ENCODE peak calls at places on chromosomes 16 and 17, in nine cellular contexts. U is heart right ventricle, S is thoracic aorta, M is gastrocnemius medialis, B is endodermal cell, O is stomach, C is esophagus squamous epithelium, G is ovary, H is psoas muscle. Z is an unnamed sample. For H3K9me3 and H3K27me3, the result is how much of the 10 kb centered on the place peaks cover.

GRCh38 chr16:17224859-17225258 is 245.9 kb downstream of the XYLT1 start:
- DNase-seq in U (peak), S (peak), M (peak), B (no peak), O (peak), C (no peak), G (peak), H (peak), Z (no peak)

GRCh38 chr16:65176603-65177002 is 54.7 kb upstream of the CDH11 start:
- DNase-seq in U (peak), S (no peak), M (no peak), B (no peak), O (no peak), C (no peak), G (peak), H (no peak), Z (no peak)

GRCh38 chr16:3642397-3643094 is 11.9 kb upstream of the DNASE1 start:
- DNase-seq in U (no peak), S (no peak), M (no peak), B (peak), O (peak), C (no peak), G (no peak), H (peak), Z (peak)

GRCh38 chr17:30780343-30780742 is 44.1 kb downstream of the CRLF3 start:
- DNase-seq in U (no peak), S (no peak), M (no peak), B (no peak), O (no peak), C (no peak), G (no peak), H (no peak), Z (no peak)

GRCh38 chr16:87094246-87094865 is 222.8 kb downstream of the C16orf95 start:
- DNase-seq in U (no peak), S (no peak), M (no peak), B (no peak), O (no peak), C (no peak), G (no peak), H (no peak), Z (no peak)

GRCh38 chr16:3983081-3983520 is 102.6 kb upstream of the CREBBP start:
- DNase-seq in U (peak), S (no peak), M (peak), B (peak), O (peak), C (no peak), G (peak), H (peak), Z (peak)

GRCh38 chr16:5442054-5442453 is 344.5 kb upstream of the EEF2KMT start:
- DNase-seq in U (no peak), S (no peak), M (no peak), B (no peak), O (no peak), C (no peak), G (no peak), H (no peak), Z (no peak)

GRCh38 chr17:47702391-47702995 is 8.5 kb downstream of the TBKBP1 start:
- DNase-seq in U (no peak), S (no peak), M (no peak), B (no peak), O (no peak), C (no peak), G (no peak), H (no peak), Z (peak)

GRCh38 chr17:17398188-17398927 is 78.4 kb upstream of the MED9 start:
- DNase-seq in U (peak), S (no peak), M (peak), B (no peak), O (no peak), C (no peak), G (no peak), H (peak), Z (no peak)

GRCh38 chr17:36188891-36189306 is 7.7 kb downstream of the CCL3L1 start:
- DNase-seq in U (no peak), S (no peak), M (peak), B (peak), O (no peak), C (no peak), G (no peak), H (no peak), Z (peak)

GRCh38 chr16:19291459-19291858 is 5.9 kb downstream of the CLEC19A start:
- DNase-seq in U (no peak), S (no peak), M (no peak), B (peak), O (no peak), C (no peak), G (no peak), H (no peak), Z (no peak)

GRCh38 chr16:12833939-12834338 is 30.3 kb upstream of the CPPED1 start:
- DNase-seq in U (no peak), S (no peak), M (no peak), B (peak), O (no peak), C (no peak), G (no peak), H (no peak), Z (no peak)

GRCh38 chr17:21042434-21043295 is at the start of gene USP22:
- DNase-seq in U (no peak), S (no peak), M (peak), B (peak), O (peak), C (no peak), G (no peak), H (no peak), Z (peak)

GRCh38 chr16:27363797-27364196 is 38.2 kb upstream of the IL21R start:
- DNase-seq in U (no peak), S (no peak), M (no peak), B (no peak), O (peak), C (no peak), G (no peak), H (no peak), Z (peak)

GRCh38 chr16:21156767-21157467 is 1.6 kb upstream of the LDAF1 start:
- DNase-seq in U (no peak), S (no peak), M (no peak), B (peak), O (peak), C (no peak), G (peak), H (no peak), Z (no peak)

GRCh38 chr16:29254676-29255495 is 151.6 kb downstream of the NPIPB11 start:
- DNase-seq in U (no peak), S (no peak), M (no peak), B (no peak), O (no peak), C (no peak), G (peak), H (no peak), Z (no peak)

GRCh38 chr17:2363318-2363717 is 26.0 kb downstream of the SGSM2 start:
- DNase-seq in U (no peak), S (no peak), M (no peak), B (no peak), O (no peak), C (no peak), G (no peak), H (no peak), Z (no peak)

GRCh38 chr17:70552230-70552981 is 383.1 kb downstream of the KCNJ2 start:
- DNase-seq in U (no peak), S (no peak), M (no peak), B (peak), O (no peak), C (no peak), G (no peak), H (no peak), Z (no peak)

GRCh38 chr17:37848690-37849616 is 75.3 kb upstream of the TBC1D3K start:
- DNase-seq in U (no peak), S (no peak), M (no peak), B (peak), O (no peak), C (no peak), G (no peak), H (no peak), Z (no peak)

GRCh38 chr16:88854306-88855111 is 2.2 kb downstream of the GALNS start:
- DNase-seq in U (no peak), S (no peak), M (no peak), B (no peak), O (no peak), C (no peak), G (peak), H (no peak), Z (peak)

GRCh38 chr16:4811773-4812172 is 9.3 kb upstream of the ROGDI start:
- DNase-seq in U (no peak), S (no peak), M (no peak), B (no peak), O (no peak), C (no peak), G (no peak), H (no peak), Z (no peak)

GRCh38 chr17:69870751-69871199 is 204.2 kb upstream of the KCNJ16 start:
- DNase-seq in U (no peak), S (no peak), M (no peak), B (peak), O (no peak), C (no peak), G (no peak), H (no peak), Z (no peak)

GRCh38 chr16:49980166-49980565 is 44.9 kb upstream of the CNEP1R1 start:
- DNase-seq in U (no peak), S (no peak), M (no peak), B (no peak), O (no peak), C (no peak), G (no peak), H (no peak), Z (no peak)

GRCh38 chr16:19008245-19008644 is 24.5 kb downstream of the TMC7 start:
- DNase-seq in U (no peak), S (no peak), M (no peak), B (no peak), O (no peak), C (no peak), G (no peak), H (no peak), Z (no peak)

GRCh38 chr17:5254414-5254813 is 19.8 kb upstream of the SCIMP start:
- DNase-seq in U (no peak), S (no peak), M (no peak), B (no peak), O (no peak), C (no peak), G (no peak), H (no peak), Z (no peak)

GRCh38 chr17:9557846-9558245 is 17.8 kb downstream of the STX8 start:
- DNase-seq in U (no peak), S (no peak), M (no peak), B (no peak), O (no peak), C (no peak), G (no peak), H (no peak), Z (no peak)

GRCh38 chr17:59842901-59843652 is 49.7 kb downstream of the TUBD1 start:
- DNase-seq in U (no peak), S (no peak), M (no peak), B (peak), O (peak), C (no peak), G (peak), H (no peak), Z (peak)

GRCh38 chr16:61148930-61149329 is 887.3 kb downstream of the CDH8 start:
- DNase-seq in U (no peak), S (no peak), M (no peak), B (peak), O (no peak), C (no peak), G (no peak), H (no peak), Z (no peak)

GRCh38 chr17:73640691-73641090 is 3.6 kb downstream of the SDK2 start:
- DNase-seq in U (no peak), S (no peak), M (no peak), B (peak), O (no peak), C (no peak), G (no peak), H (no peak), Z (no peak)

GRCh38 chr16:67900156-67900555 is 7.1 kb downstream of the PSKH1 start:
- DNase-seq in U (no peak), S (no peak), M (no peak), B (no peak), O (no peak), C (no peak), G (no peak), H (no peak), Z (no peak)

GRCh38 chr16:75351183-75351582 is 82.1 kb downstream of the CFDP1 start:
- DNase-seq in U (no peak), S (no peak), M (no peak), B (no peak), O (no peak), C (no peak), G (no peak), H (no peak), Z (no peak)

GRCh38 chr17:45338023-45338781 is 21.4 kb upstream of the MAP3K14 start:
- DNase-seq in U (peak), S (no peak), M (peak), B (no peak), O (no peak), C (no peak), G (no peak), H (peak), Z (no peak)

DNA sequence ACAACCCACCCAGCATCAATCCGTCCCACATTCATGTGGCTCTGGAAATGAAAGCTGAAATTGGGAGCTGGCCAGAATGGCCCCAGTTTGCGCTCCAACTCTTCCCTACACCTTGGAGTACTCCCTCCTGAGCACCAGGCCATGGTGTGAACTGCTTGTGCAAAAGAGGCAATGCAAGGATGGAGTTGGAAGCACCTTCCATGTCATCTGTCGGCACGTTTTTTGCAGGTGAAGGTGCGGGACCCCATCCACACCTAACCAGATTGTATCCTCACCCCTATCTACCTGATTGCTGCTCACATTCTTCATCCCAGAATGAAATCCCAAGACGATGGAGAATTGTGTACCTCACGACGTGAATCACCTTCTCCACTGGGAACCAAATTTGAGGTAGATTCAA is 136.6 kb upstream of the WSB1 start:
- DNase-seq in U (no peak), S (no peak), M (no peak), B (no peak), O (no peak), C (no peak), G (no peak), H (no peak), Z (no peak)
- H3K9me3 ChIP-seq in U (under half), S (under half), M (under half), B (half or more), O (under half), C (under half), G (under half), H (under half), Z (under half)

GRCh38 chr16:7509919-7510705 is 177.5 kb downstream of the RBFOX1 start:
- DNase-seq in U (no peak), S (no peak), M (no peak), B (no peak), O (no peak), C (no peak), G (no peak), H (no peak), Z (no peak)

GRCh38 chr16:7512503-7512902 is 179.9 kb downstream of the RBFOX1 start:
- DNase-seq in U (no peak), S (no peak), M (peak), B (no peak), O (no peak), C (no peak), G (no peak), H (no peak), Z (no peak)

GRCh38 chr16:7515543-7515942 is 182.9 kb downstream of the RBFOX1 start:
- DNase-seq in U (no peak), S (no peak), M (no peak), B (no peak), O (no peak), C (no peak), G (no peak), H (no peak), Z (no peak)

GRCh38 chr16:7511549-7512260 is 179.1 kb downstream of the RBFOX1 start:
- DNase-seq in U (no peak), S (no peak), M (no peak), B (no peak), O (no peak), C (no peak), G (no peak), H (no peak), Z (no peak)

DNA sequence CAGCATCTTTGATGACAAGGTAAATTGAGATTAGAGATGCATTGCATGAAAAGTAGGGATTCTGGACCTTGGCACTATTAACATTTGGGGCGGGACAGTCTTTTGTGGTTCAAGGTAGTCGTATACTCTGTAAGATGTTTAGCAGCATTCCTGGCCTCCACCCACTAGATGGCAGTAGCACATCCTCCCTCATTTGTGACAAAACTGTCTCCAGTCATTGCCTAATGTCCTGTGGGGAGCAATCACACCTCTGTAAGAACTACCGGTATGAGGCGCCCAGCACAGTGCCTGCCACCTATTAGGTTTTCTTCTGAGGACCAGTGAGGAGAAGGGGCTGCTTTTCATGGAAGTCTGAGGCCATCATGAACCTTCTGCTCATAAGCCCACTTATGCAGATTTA is 180.8 kb downstream of the RBFOX1 start:
- DNase-seq in U (no peak), S (no peak), M (no peak), B (peak), O (no peak), C (no peak), G (no peak), H (no peak), Z (no peak)
- TF ChIP-seq CTCF in U (peak), S (no peak), M (no peak), B (peak), O (peak), C (no peak), G (no peak), H (peak), Z (no peak)

DNA sequence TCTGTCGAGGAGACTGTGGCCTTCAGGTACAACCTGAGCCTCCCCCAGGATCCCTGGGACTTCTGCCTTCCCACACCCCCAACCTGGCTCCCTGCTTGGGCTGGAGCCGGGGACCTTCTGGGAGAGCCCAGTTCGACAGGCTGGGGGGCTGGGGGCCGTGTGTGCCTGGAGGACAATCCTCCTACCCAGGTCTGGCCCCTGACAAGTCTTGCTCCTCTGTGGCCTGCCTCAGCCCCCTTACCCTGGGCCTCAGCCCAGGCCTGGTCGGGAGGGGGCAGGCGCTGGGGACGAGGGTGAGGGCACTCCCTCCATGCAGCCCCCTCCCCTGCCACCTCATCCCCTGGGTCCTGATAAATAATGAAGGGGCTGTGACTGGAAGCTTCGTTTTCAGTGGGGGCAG is 5.2 kb upstream of the BAHCC1 start:
- DNase-seq in U (no peak), S (no peak), M (no peak), B (no peak), O (no peak), C (no peak), G (no peak), H (no peak), Z (no peak)
- H3K27me3 ChIP-seq in U (under half), S (under half), M (under half), B (under half), O (under half), C (under half), G (under half), H (under half), Z (under half)

GRCh38 chr17:79587421-79587820 is 23.4 kb downstream of the RBFOX3 start:
- DNase-seq in U (no peak), S (no peak), M (no peak), B (no peak), O (no peak), C (no peak), G (no peak), H (no peak), Z (no peak)
- H3K9me3 ChIP-seq in U (under half), S (under half), M (under half), B (under half), O (under half), C (under half), G (under half), H (under half), Z (under half)

GRCh38 chr17:75843577-75844529 is at the start of gene UNC13D:
- DNase-seq in U (no peak), S (no peak), M (peak), B (no peak), O (peak), C (no peak), G (no peak), H (no peak), Z (peak)
- TF ChIP-seq CTCF in U (no peak), S (no peak), M (no peak), B (no peak), O (no peak), C (no peak), G (no peak), H (no peak), Z (no peak)

GRCh38 chr17:41736983-41737679 is 2.7 kb upstream of the HAP1 start:
- DNase-seq in U (no peak), S (no peak), M (no peak), B (no peak), O (no peak), C (no peak), G (no peak), H (no peak), Z (no peak)
- H3K27me3 ChIP-seq in U (half or more), S (under half), M (half or more), B (half or more), O (under half), C (under half), G (under half), H (under half), Z (half or more)

GRCh38 chr16:35746281-35746962 is 2287.0 kb downstream of the TP53TG3F start:
- DNase-seq in U (no peak), S (no peak), M (no peak), B (no peak), O (no peak), C (no peak), G (no peak), H (no peak), Z (no peak)
- H3K9me3 ChIP-seq in U (under half), S (under half), M (under half), B (under half), O (half or more), C (under half), G (under half), H (under half), Z (under half)

DNA sequence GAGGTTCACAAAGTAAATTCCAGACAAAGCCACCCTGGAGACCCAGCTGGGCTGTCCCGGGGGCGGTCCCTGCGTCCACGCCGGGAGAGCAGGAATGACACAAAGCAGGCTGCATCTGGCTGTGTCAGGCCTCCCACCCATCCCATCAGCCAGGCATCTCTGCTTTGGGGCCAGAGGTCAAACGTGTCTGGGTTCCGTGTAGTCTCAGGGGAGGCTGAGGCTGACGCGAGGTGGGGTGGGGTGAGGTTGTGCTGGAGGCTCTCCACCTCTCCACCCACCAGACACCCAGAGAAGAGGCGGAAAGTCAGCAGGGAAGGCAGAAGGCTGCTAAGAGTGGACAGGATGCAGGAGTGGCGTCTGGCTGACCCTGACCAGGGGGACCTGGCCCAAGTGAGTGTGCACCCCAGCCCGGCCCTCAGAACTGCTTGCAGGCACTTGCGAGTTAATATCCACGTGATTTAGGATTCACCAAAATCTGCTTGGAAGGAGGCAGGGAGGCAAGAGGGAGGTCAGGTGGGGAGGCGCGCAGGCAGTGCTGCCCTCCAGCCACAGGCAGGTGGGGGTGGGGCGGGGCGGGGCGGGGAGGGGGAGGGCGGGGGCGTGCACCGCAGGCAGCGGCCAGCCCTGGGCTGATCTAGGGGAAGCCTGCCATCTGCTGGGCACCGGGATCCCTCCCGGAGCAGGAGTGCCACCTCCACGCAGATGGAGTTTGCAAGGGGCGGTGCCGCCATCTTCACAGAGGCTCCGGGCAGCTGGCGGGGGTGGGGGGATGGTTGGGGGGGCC is 44.3 kb downstream of the TBC1D16 start:
- DNase-seq in U (peak), S (no peak), M (peak), B (peak), O (peak), C (no peak), G (peak), H (peak), Z (peak)
- TF ChIP-seq CTCF in U (peak), S (peak), M (peak), B (peak), O (peak), C (no peak), G (no peak), H (peak), Z (peak)